ENCODE peak calls at places on chromosomes 4 and X, in four cellular contexts. Q is T1000; D is RPMI8226; M is activated effector memory CD4-positive, alpha-beta T cell treated with Interleukin-2 at 50 U/mL for 16 hours. K is an unnamed sample.

GRCh38 chr4:77833158-77833724 is 14.1 kb upstream of the CNOT6L start:
- DNase-seq in Q (no peak), D (no peak), M (no peak), K (no peak)

GRCh38 chrX:21384178-21384577 is 10.0 kb downstream of the CNKSR2 start:
- DNase-seq in Q (no peak), D (no peak), M (no peak), K (no peak)

GRCh38 chr4:115113382-115114106 is at the start of gene NDST4:
- DNase-seq in Q (no peak), D (no peak), M (no peak), K (peak; percentile 11)

GRCh38 chrX:152635941-152636340 is 1.8 kb upstream of the GABRQ start:
- DNase-seq in Q (no peak), D (peak; percentile 46), M (no peak), K (peak; percentile 51)

GRCh38 chrX:129823523-129823922 is 20.2 kb downstream of the ZDHHC9 start:
- DNase-seq in Q (no peak), D (no peak), M (no peak), K (no peak)

GRCh38 chr4:88112856-88113255 is 45.6 kb downstream of the ABCG2 start:
- DNase-seq in Q (no peak), D (no peak), M (no peak), K (no peak)

GRCh38 chrX:153725039-153725831 is 579 bp downstream of the ABCD1 start:
- DNase-seq in Q (no peak), D (peak; percentile 52), M (no peak), K (no peak)

GRCh38 chr4:8155660-8156421 is 2.8 kb downstream of the ABLIM2 start:
- DNase-seq in Q (no peak), D (no peak), M (no peak), K (no peak)

GRCh38 chrX:153626863-153627674 is 19.9 kb upstream of the DUSP9 start:
- DNase-seq in Q (no peak), D (no peak), M (no peak), K (no peak)

GRCh38 chr4:141853091-141853734 is 216.8 kb downstream of the IL15 start:
- DNase-seq in Q (no peak), D (no peak), M (no peak), K (peak; percentile 9)

GRCh38 chr4:122827899-122828601 is 1.4 kb downstream of the FGF2 start:
- DNase-seq in Q (no peak), D (peak; percentile 36), M (no peak), K (peak; percentile 5)

GRCh38 chrX:124963717-124964116 is 356.0 kb upstream of the TEX13C start:
- DNase-seq in Q (no peak), D (no peak), M (no peak), K (no peak)

GRCh38 chrX:150616863-150617198 is 48.4 kb downstream of the MTM1 start:
- DNase-seq in Q (no peak), D (no peak), M (no peak), K (no peak)

GRCh38 chr4:8117278-8117682 is 41.3 kb downstream of the ABLIM2 start:
- DNase-seq in Q (no peak), D (peak; percentile 69), M (no peak), K (no peak)

GRCh38 chrX:119684916-119685224 is 8.1 kb downstream of the SEPTIN6 start:
- DNase-seq in Q (no peak), D (no peak), M (no peak), K (no peak)

GRCh38 chr4:25703731-25704388 is 48.2 kb downstream of the SLC34A2 start:
- DNase-seq in Q (no peak), D (no peak), M (no peak), K (no peak)

GRCh38 chr4:5423670-5424069 is 284.7 kb downstream of the EVC2 start:
- DNase-seq in Q (no peak), D (no peak), M (no peak), K (no peak)

GRCh38 chr4:15506464-15506863 is 36.8 kb downstream of the CC2D2A start:
- DNase-seq in Q (no peak), D (no peak), M (no peak), K (no peak)

GRCh38 chr4:71229477-71230257 is 109.2 kb upstream of the SLC4A4 start:
- DNase-seq in Q (no peak), D (peak; percentile 39), M (no peak), K (peak; percentile 46)